ENCODE peak calls at places on chromosomes 4 and X, in five cellular contexts. J, T, A, Y and K are unnamed samples.

GRCh38 chr4:155900402-155900801 is 3.1 kb upstream of the TDO2 start:
- DNase-seq in Y (peak), T (no peak), A (no peak), J (peak), K (no peak)

GRCh38 chr4:70743728-70744127 is 22.0 kb downstream of the RUFY3 start:
- DNase-seq in T (no peak), A (no peak), J (no peak), Y (no peak), K (no peak)

GRCh38 chrX:66751136-66751782 is 112.4 kb upstream of the EDA2R start:
- DNase-seq in T (no peak), A (no peak), Y (no peak), J (no peak), K (no peak)

GRCh38 chr4:71066737-71067716 is 73.6 kb downstream of the DCK start:
- DNase-seq in J (no peak), A (no peak), T (no peak), Y (no peak), K (no peak)

GRCh38 chr4:7027913-7028312 is 15.3 kb upstream of the TADA2B start:
- DNase-seq in A (no peak), Y (no peak), J (no peak), T (no peak), K (no peak)

GRCh38 chr4:108292229-108292628 is 123.5 kb upstream of the LEF1 start:
- DNase-seq in T (no peak), J (no peak), A (no peak), Y (no peak), K (no peak)

GRCh38 chr4:185003596-185004351 is 14.5 kb upstream of the HELT start:
- DNase-seq in T (no peak), J (no peak), Y (no peak), A (no peak), K (no peak)

GRCh38 chr4:8746523-8747466 is 124.8 kb downstream of the HMX1 start:
- DNase-seq in A (no peak), J (no peak), Y (no peak), T (no peak), K (no peak)

GRCh38 chrX:120270567-120270966 is 20.0 kb downstream of the ZBTB33 start:
- DNase-seq in J (no peak), T (no peak), Y (no peak), A (no peak), K (no peak)

GRCh38 chr4:7045961-7046921 is 3.1 kb downstream of the TADA2B start:
- DNase-seq in A (no peak), Y (no peak), T (no peak), J (no peak), K (no peak)

GRCh38 chr4:110540606-110541440 is 64.9 kb downstream of the ENPEP start:
- DNase-seq in A (no peak), Y (peak), T (no peak), J (peak), K (no peak)

GRCh38 chrX:19776753-19777152 is 110.6 kb downstream of the SH3KBP1 start:
- DNase-seq in J (no peak), T (no peak), A (no peak), Y (no peak), K (no peak)

GRCh38 chrX:99117011-99117410 is 1293.1 kb downstream of the PCDH19 start:
- DNase-seq in A (no peak), Y (no peak), J (no peak), T (no peak), K (no peak)

GRCh38 chrX:77342028-77342427 is 105.2 kb upstream of the FGF16 start:
- DNase-seq in T (no peak), J (no peak), Y (no peak), A (peak), K (no peak)

GRCh38 chr4:173835863-173836262 is 305.8 kb upstream of the HAND2 start:
- DNase-seq in Y (peak), A (peak), J (peak), T (no peak), K (peak)